ENCODE peak calls at places on chromosome 5, in seven cellular contexts. One of them, this sample, is unnamed.

GRCh38 chr5:109939109-109939682 is 249.5 kb downstream of the MAN2A1 start:
- DNase-seq in AG20443: no peak
- DNase-seq in GM12891: no peak
- DNase-seq in activated CD4-positive, alpha-beta T cell treated with anti-CD3 and anti-CD28 coated beads for 36 hours: no peak
- DNase-seq in Ammon's horn: no peak
- DNase-seq in HTR-8/SVneo: peak
- DNase-seq in AG10803: peak
- DNase-seq in this sample: no peak

GRCh38 chr5:54159153-54159836 is 151.1 kb downstream of the ARL15 start:
- DNase-seq in AG20443: peak
- DNase-seq in GM12891: no peak
- DNase-seq in activated CD4-positive, alpha-beta T cell treated with anti-CD3 and anti-CD28 coated beads for 36 hours: no peak
- DNase-seq in Ammon's horn: peak
- DNase-seq in HTR-8/SVneo: peak
- DNase-seq in AG10803: peak
- DNase-seq in this sample: peak

GRCh38 chr5:36915653-36916052 is 39.1 kb downstream of the NIPBL start:
- DNase-seq in AG20443: peak
- DNase-seq in GM12891: no peak
- DNase-seq in activated CD4-positive, alpha-beta T cell treated with anti-CD3 and anti-CD28 coated beads for 36 hours: no peak
- DNase-seq in Ammon's horn: no peak
- DNase-seq in HTR-8/SVneo: no peak
- DNase-seq in AG10803: peak
- DNase-seq in this sample: no peak

GRCh38 chr5:115116001-115116400 is 53.7 kb downstream of the TRIM36 start:
- DNase-seq in AG20443: no peak
- DNase-seq in GM12891: no peak
- DNase-seq in activated CD4-positive, alpha-beta T cell treated with anti-CD3 and anti-CD28 coated beads for 36 hours: no peak
- DNase-seq in Ammon's horn: no peak
- DNase-seq in HTR-8/SVneo: no peak
- DNase-seq in AG10803: no peak
- DNase-seq in this sample: no peak

GRCh38 chr5:31194458-31194808 is 947 bp downstream of the CDH6 start:
- DNase-seq in AG20443: peak
- DNase-seq in GM12891: no peak
- DNase-seq in activated CD4-positive, alpha-beta T cell treated with anti-CD3 and anti-CD28 coated beads for 36 hours: no peak
- DNase-seq in Ammon's horn: no peak
- DNase-seq in HTR-8/SVneo: no peak
- DNase-seq in AG10803: no peak
- DNase-seq in this sample: no peak

GRCh38 chr5:15995206-15996052 is 184.2 kb downstream of the MARCHF11 start:
- DNase-seq in AG20443: peak
- DNase-seq in GM12891: no peak
- DNase-seq in activated CD4-positive, alpha-beta T cell treated with anti-CD3 and anti-CD28 coated beads for 36 hours: no peak
- DNase-seq in Ammon's horn: peak
- DNase-seq in HTR-8/SVneo: no peak
- DNase-seq in AG10803: peak
- DNase-seq in this sample: peak

GRCh38 chr5:159504857-159505304 is 174.6 kb upstream of the IL12B start:
- DNase-seq in AG20443: peak
- DNase-seq in GM12891: no peak
- DNase-seq in activated CD4-positive, alpha-beta T cell treated with anti-CD3 and anti-CD28 coated beads for 36 hours: no peak
- DNase-seq in Ammon's horn: peak
- DNase-seq in HTR-8/SVneo: peak
- DNase-seq in AG10803: peak
- DNase-seq in this sample: peak

GRCh38 chr5:135353952-135354721 is 44.9 kb downstream of the MACROH2A1 start:
- DNase-seq in AG20443: peak
- DNase-seq in GM12891: no peak
- DNase-seq in activated CD4-positive, alpha-beta T cell treated with anti-CD3 and anti-CD28 coated beads for 36 hours: no peak
- DNase-seq in Ammon's horn: peak
- DNase-seq in HTR-8/SVneo: no peak
- DNase-seq in AG10803: peak
- DNase-seq in this sample: peak

GRCh38 chr5:34598177-34598794 is 57.8 kb upstream of the RAI14 start:
- DNase-seq in AG20443: peak
- DNase-seq in GM12891: no peak
- DNase-seq in activated CD4-positive, alpha-beta T cell treated with anti-CD3 and anti-CD28 coated beads for 36 hours: peak
- DNase-seq in Ammon's horn: peak
- DNase-seq in HTR-8/SVneo: peak
- DNase-seq in AG10803: peak
- DNase-seq in this sample: peak

GRCh38 chr5:119411935-119412623 is 40.2 kb upstream of the HSD17B4 start:
- DNase-seq in AG20443: peak
- DNase-seq in GM12891: no peak
- DNase-seq in activated CD4-positive, alpha-beta T cell treated with anti-CD3 and anti-CD28 coated beads for 36 hours: peak
- DNase-seq in Ammon's horn: peak
- DNase-seq in HTR-8/SVneo: peak
- DNase-seq in AG10803: peak
- DNase-seq in this sample: peak

GRCh38 chr5:134149571-134150303 is 27.0 kb downstream of the SKP1 start:
- DNase-seq in AG20443: no peak
- DNase-seq in GM12891: no peak
- DNase-seq in activated CD4-positive, alpha-beta T cell treated with anti-CD3 and anti-CD28 coated beads for 36 hours: no peak
- DNase-seq in Ammon's horn: peak
- DNase-seq in HTR-8/SVneo: no peak
- DNase-seq in AG10803: peak
- DNase-seq in this sample: no peak

GRCh38 chr5:108728566-108729305 is 19.0 kb upstream of the FER start:
- DNase-seq in AG20443: no peak
- DNase-seq in GM12891: no peak
- DNase-seq in activated CD4-positive, alpha-beta T cell treated with anti-CD3 and anti-CD28 coated beads for 36 hours: peak
- DNase-seq in Ammon's horn: peak
- DNase-seq in HTR-8/SVneo: no peak
- DNase-seq in AG10803: no peak
- DNase-seq in this sample: no peak

GRCh38 chr5:9557696-9558095 is 11.8 kb upstream of the SEMA5A start:
- DNase-seq in AG20443: no peak
- DNase-seq in GM12891: no peak
- DNase-seq in activated CD4-positive, alpha-beta T cell treated with anti-CD3 and anti-CD28 coated beads for 36 hours: no peak
- DNase-seq in Ammon's horn: no peak
- DNase-seq in HTR-8/SVneo: peak
- DNase-seq in AG10803: peak
- DNase-seq in this sample: no peak

GRCh38 chr5:141732417-141732816 is 50.4 kb upstream of the ARAP3 start:
- DNase-seq in AG20443: no peak
- DNase-seq in GM12891: no peak
- DNase-seq in activated CD4-positive, alpha-beta T cell treated with anti-CD3 and anti-CD28 coated beads for 36 hours: no peak
- DNase-seq in Ammon's horn: no peak
- DNase-seq in HTR-8/SVneo: no peak
- DNase-seq in AG10803: no peak
- DNase-seq in this sample: no peak

GRCh38 chr5:72441861-72442540 is 65.2 kb downstream of the ZNF366 start:
- DNase-seq in AG20443: peak
- DNase-seq in GM12891: no peak
- DNase-seq in activated CD4-positive, alpha-beta T cell treated with anti-CD3 and anti-CD28 coated beads for 36 hours: no peak
- DNase-seq in Ammon's horn: no peak
- DNase-seq in HTR-8/SVneo: peak
- DNase-seq in AG10803: peak
- DNase-seq in this sample: peak

GRCh38 chr5:55064523-55064922 is 37.9 kb upstream of the GZMA start:
- DNase-seq in AG20443: no peak
- DNase-seq in GM12891: no peak
- DNase-seq in activated CD4-positive, alpha-beta T cell treated with anti-CD3 and anti-CD28 coated beads for 36 hours: no peak
- DNase-seq in Ammon's horn: no peak
- DNase-seq in HTR-8/SVneo: no peak
- DNase-seq in AG10803: no peak
- DNase-seq in this sample: no peak

GRCh38 chr5:10533218-10533617 is 30.7 kb upstream of the ANKRD33B start:
- DNase-seq in AG20443: no peak
- DNase-seq in GM12891: no peak
- DNase-seq in activated CD4-positive, alpha-beta T cell treated with anti-CD3 and anti-CD28 coated beads for 36 hours: peak
- DNase-seq in Ammon's horn: no peak
- DNase-seq in HTR-8/SVneo: no peak
- DNase-seq in AG10803: no peak
- DNase-seq in this sample: no peak

GRCh38 chr5:1217596-1218206 is 7.5 kb upstream of the SLC6A18 start:
- DNase-seq in AG20443: no peak
- DNase-seq in GM12891: no peak
- DNase-seq in activated CD4-positive, alpha-beta T cell treated with anti-CD3 and anti-CD28 coated beads for 36 hours: peak
- DNase-seq in Ammon's horn: no peak
- DNase-seq in HTR-8/SVneo: no peak
- DNase-seq in AG10803: no peak
- DNase-seq in this sample: no peak

GRCh38 chr5:126044111-126044668 is 379.0 kb upstream of the GRAMD2B start:
- DNase-seq in AG20443: peak
- DNase-seq in GM12891: no peak
- DNase-seq in activated CD4-positive, alpha-beta T cell treated with anti-CD3 and anti-CD28 coated beads for 36 hours: no peak
- DNase-seq in Ammon's horn: peak
- DNase-seq in HTR-8/SVneo: peak
- DNase-seq in AG10803: peak
- DNase-seq in this sample: no peak